ENCODE peak calls at places on chromosomes 12 and 14, in five cellular contexts. U, Q, J, R and Z are unnamed samples. For H3K4me1, the result is how much of the 10 kb centered on the place peaks cover.

GRCh38 chr12:122803937-122804336 is 29.6 kb downstream of the CCDC62 start:
- DNase-seq in U (no peak), Q (no peak), J (no peak), R (no peak), Z (no peak)

GRCh38 chr12:88298761-88299242 is 156.7 kb downstream of the TMTC3 start:
- DNase-seq in U (no peak), Q (no peak), J (no peak), R (peak), Z (no peak)

GRCh38 chr14:32472512-32473472 is 143.7 kb downstream of the AKAP6 start:
- DNase-seq in U (no peak), Q (peak), J (no peak), R (peak), Z (no peak)

GRCh38 chr12:80107221-80107620 is 7.9 kb downstream of the OTOGL start:
- DNase-seq in U (no peak), Q (no peak), J (no peak), R (no peak), Z (no peak)

GRCh38 chr12:108442077-108442476 is 73.0 kb upstream of the FICD start:
- DNase-seq in U (no peak), Q (no peak), J (no peak), R (peak), Z (no peak)

GRCh38 chr12:109678732-109679131 is 34.9 kb upstream of the FAM222A start:
- DNase-seq in U (no peak), Q (no peak), J (no peak), R (no peak), Z (no peak)

GRCh38 chr12:63020269-63020668 is 85.3 kb upstream of the PPM1H start:
- DNase-seq in U (no peak), Q (no peak), J (no peak), R (no peak), Z (no peak)

GRCh38 chr14:68897559-68898160 is 81.4 kb downstream of the ACTN1 start:
- DNase-seq in U (no peak), Q (no peak), J (no peak), R (no peak), Z (no peak)

GRCh38 chr12:57522887-57523705 is 472 bp downstream of the MBD6 start:
- DNase-seq in U (peak), Q (peak), J (peak), R (peak), Z (peak)

GRCh38 chr12:103841690-103842584 is 903 bp upstream of the NT5DC3 start:
- DNase-seq in U (peak), Q (peak), J (peak), R (peak), Z (no peak)

GRCh38 chr12:113135178-113136127 is at the start of gene RASAL1:
- DNase-seq in U (peak), Q (no peak), J (no peak), R (peak), Z (no peak)

GRCh38 chr12:28890664-28891063 is 258.4 kb upstream of the FAR2 start:
- DNase-seq in U (no peak), Q (no peak), J (no peak), R (no peak), Z (no peak)

GRCh38 chr14:95055318-95055717 is 102.0 kb downstream of the DICER1 start:
- DNase-seq in U (no peak), Q (no peak), J (no peak), R (no peak), Z (no peak)

GRCh38 chr12:53532026-53532425 is 24.7 kb upstream of the NPFF start:
- DNase-seq in U (no peak), Q (no peak), J (no peak), R (no peak), Z (no peak)

GRCh38 chr12:33488036-33488435 is 48.4 kb upstream of the SYT10 start:
- DNase-seq in U (no peak), Q (no peak), J (no peak), R (no peak), Z (no peak)

GRCh38 chr14:52011557-52011956 is 22.2 kb downstream of the RTRAF start:
- DNase-seq in U (no peak), Q (no peak), J (no peak), R (no peak), Z (no peak)

GRCh38 chr12:6141048-6141447 is 16.6 kb upstream of the VWF start:
- DNase-seq in U (no peak), Q (no peak), J (no peak), R (no peak), Z (no peak)

GRCh38 chr12:80400591-80400991 is 43.4 kb upstream of the PTPRQ start:
- DNase-seq in U (no peak), Q (no peak), J (no peak), R (peak), Z (no peak)

GRCh38 chr12:22787557-22787956 is 162.6 kb downstream of the ETNK1 start:
- DNase-seq in U (no peak), Q (no peak), J (no peak), R (no peak), Z (no peak)

GRCh38 chr12:130920711-130921381 is 32.9 kb upstream of the ADGRD1 start:
- DNase-seq in U (no peak), Q (peak), J (peak), R (no peak), Z (no peak)

GRCh38 chr12:115710104-115710564 is 567.4 kb downstream of the MED13L start:
- DNase-seq in U (no peak), Q (peak), J (no peak), R (no peak), Z (no peak)

GRCh38 chr14:65333926-65334687 is 78.4 kb upstream of the FUT8 start:
- DNase-seq in U (no peak), Q (no peak), J (no peak), R (peak), Z (no peak)

GRCh38 chr14:39972704-39973103 is 540.5 kb upstream of the FBXO33 start:
- DNase-seq in U (no peak), Q (no peak), J (no peak), R (no peak), Z (no peak)

GRCh38 chr12:49703647-49704137 is 3.5 kb downstream of the FMNL3 start:
- DNase-seq in U (no peak), Q (no peak), J (no peak), R (no peak), Z (no peak)

GRCh38 chr12:56591961-56592360 is 38.2 kb downstream of the BAZ2A start:
- DNase-seq in U (no peak), Q (no peak), J (no peak), R (no peak), Z (no peak)

GRCh38 chr12:47742253-47742825 is 16.3 kb downstream of the RAPGEF3 start:
- DNase-seq in U (peak), Q (no peak), J (peak), R (peak), Z (no peak)

GRCh38 chr12:52187640-52188039 is 4.2 kb downstream of the KRT80 start:
- DNase-seq in U (no peak), Q (no peak), J (no peak), R (no peak), Z (no peak)

GRCh38 chr12:52188658-52189057 is 3.2 kb downstream of the KRT80 start:
- DNase-seq in U (no peak), Q (no peak), J (no peak), R (no peak), Z (no peak)

GRCh38 chr12:52185400-52185967 is 6.3 kb downstream of the KRT80 start:
- DNase-seq in U (no peak), Q (no peak), J (no peak), R (no peak), Z (no peak)

GRCh38 chr12:52186135-52186840 is 5.5 kb downstream of the KRT80 start:
- DNase-seq in U (no peak), Q (no peak), J (no peak), R (no peak), Z (no peak)

DNA sequence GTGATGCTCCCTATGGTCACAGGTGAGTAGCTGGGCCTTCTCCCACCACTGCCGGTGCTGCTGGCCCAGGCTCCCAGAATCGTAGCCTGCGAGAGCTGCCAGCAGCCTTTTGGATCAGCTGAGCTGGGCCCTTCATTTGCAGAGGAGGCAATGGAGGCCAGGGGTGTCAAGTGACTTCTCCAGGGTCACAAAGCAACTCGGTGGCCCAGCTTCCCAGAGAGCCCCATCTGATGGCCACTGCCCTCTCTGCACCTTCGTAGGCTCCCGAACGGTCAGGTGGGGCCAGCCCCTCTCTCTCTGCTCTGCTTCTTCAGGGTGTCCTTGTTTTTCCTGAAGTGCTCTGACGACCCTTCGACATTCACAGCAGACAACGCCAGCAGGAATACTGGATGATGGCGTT is 4.6 kb downstream of the KRT80 start:
- DNase-seq in U (no peak), Q (no peak), J (no peak), R (no peak), Z (no peak)
- H3K4me1 ChIP-seq in U (under half), Q (under half), J (under half), R (under half), Z (under half)

GRCh38 chr12:14589169-14590004 is 21.7 kb upstream of the PLBD1 start:
- DNase-seq in U (no peak), Q (no peak), J (no peak), R (peak), Z (peak)

GRCh38 chr12:14588571-14588970 is 20.9 kb upstream of the PLBD1 start:
- DNase-seq in U (no peak), Q (no peak), J (no peak), R (no peak), Z (no peak)
- H3K4me1 ChIP-seq in U (under half), Q (under half), J (under half), R (under half), Z (under half)

GRCh38 chr12:95625012-95625411 is 73.7 kb upstream of the USP44 start:
- DNase-seq in U (no peak), Q (no peak), J (no peak), R (no peak), Z (no peak)

GRCh38 chr12:95622879-95623278 is 71.6 kb upstream of the USP44 start:
- DNase-seq in U (no peak), Q (no peak), J (no peak), R (no peak), Z (no peak)

GRCh38 chr12:95623554-95624170 is 72.4 kb upstream of the USP44 start:
- DNase-seq in U (peak), Q (no peak), J (peak), R (peak), Z (no peak)

GRCh38 chr12:95626854-95627253 is 75.6 kb upstream of the USP44 start:
- DNase-seq in U (no peak), Q (no peak), J (no peak), R (no peak), Z (no peak)

GRCh38 chr12:95624544-95624943 is 73.3 kb upstream of the USP44 start:
- DNase-seq in U (no peak), Q (no peak), J (no peak), R (peak), Z (no peak)
- H3K4me1 ChIP-seq in U (under half), Q (under half), J (under half), R (under half), Z (under half)

DNA sequence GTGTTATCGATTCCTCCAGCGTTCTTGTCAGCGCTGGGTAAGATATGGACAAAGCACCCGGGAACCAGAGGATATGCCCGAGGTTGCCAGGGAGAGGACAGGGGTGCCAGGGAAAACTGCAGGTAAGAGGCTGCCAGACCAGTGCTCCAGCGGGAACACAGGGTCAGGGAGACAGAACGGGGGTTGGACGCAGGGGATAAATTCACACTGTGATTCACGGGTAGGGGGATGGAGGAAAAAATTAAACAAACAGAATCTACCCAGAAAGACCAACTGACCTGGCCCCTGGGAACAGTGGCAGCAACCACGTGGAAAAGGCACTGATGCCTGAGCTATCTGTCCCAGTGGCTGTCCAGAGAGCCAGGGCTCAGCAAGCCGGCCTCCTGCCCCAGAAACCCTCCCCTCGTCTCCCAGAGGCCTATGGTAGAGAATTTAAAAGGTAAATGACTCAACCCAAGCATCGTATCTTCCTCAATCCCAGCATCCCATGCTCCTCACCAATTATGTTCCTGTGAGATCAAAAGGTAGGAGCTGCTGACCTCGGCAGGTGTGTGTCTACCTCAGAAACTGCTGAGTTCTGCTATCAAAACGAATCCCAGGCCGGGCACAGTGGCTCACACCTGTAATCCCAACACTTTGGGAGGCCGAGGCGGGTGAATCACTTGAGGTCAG is 49.4 kb downstream of the FOXN3 start:
- DNase-seq in U (no peak), Q (no peak), J (no peak), R (no peak), Z (no peak)
- H3K4me1 ChIP-seq in U (under half), Q (half or more), J (half or more), R (half or more), Z (half or more)

DNA sequence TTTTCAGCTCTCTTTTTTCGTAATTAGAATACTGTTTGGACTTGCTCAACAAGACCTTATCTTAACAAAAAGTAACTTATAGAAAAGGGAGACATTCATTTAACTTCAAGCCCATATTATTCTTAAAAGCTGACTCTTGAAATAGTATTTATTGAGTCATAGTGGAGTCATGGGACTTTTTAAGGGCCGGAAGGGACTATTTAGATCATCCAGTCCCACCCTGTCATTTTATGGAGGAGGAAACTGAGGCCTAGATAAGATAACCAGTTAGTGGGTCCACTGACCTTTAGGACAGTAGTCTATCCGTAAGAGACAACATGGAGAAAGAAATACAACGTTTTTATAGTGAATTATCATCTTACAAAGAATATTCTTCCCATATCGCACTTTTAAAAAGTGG is 1.5 kb downstream of the RAP1B start:
- DNase-seq in U (peak), Q (no peak), J (no peak), R (no peak), Z (no peak)
- H3K4me1 ChIP-seq in U (under half), Q (under half), J (half or more), R (under half), Z (half or more)